ENCODE peak calls at places on chromosome 12, in ten cellular contexts. D is CD4-positive, alpha-beta T cell; F is midbrain; I is iPS DF 6.9; P is effector memory CD4-positive, alpha-beta T cell; S is HS-27A; Q is endothelial cell; Y is amniotic stem cell; X is NCI-H1436; T is HepG2. A is an unnamed sample.
A peak's percentile ranks its signal among the peaks of the same experiment; 100 is the strongest.

GRCh38 chr12:39071611-39072010 is 166.2 kb upstream of the CPNE8 start:
- DNase-seq in D (no peak), F (no peak), I (no peak), P (no peak), S (no peak), Q (no peak), Y (no peak), X (no peak), T (no peak), A (no peak)

GRCh38 chr12:124412646-124413015 is 117.7 kb downstream of the RFLNA start:
- DNase-seq in D (no peak), F (no peak), I (no peak), P (no peak), S (no peak), Q (no peak), Y (no peak), X (no peak), T (no peak), A (no peak)

GRCh38 chr12:74794522-74794921 is 256.9 kb downstream of the ATXN7L3B start:
- DNase-seq in D (no peak), F (no peak), I (no peak), P (no peak), S (no peak), Q (no peak), Y (no peak), X (no peak), T (no peak), A (peak; percentile 17)

GRCh38 chr12:110403146-110403974 is at the start of gene ANAPC7:
- DNase-seq in D (peak; percentile 84), F (peak; percentile 90), I (peak; percentile 64), P (peak; percentile 86), S (peak; percentile 79), Q (peak; percentile 89), Y (peak; percentile 79), X (peak; percentile 91), T (peak; percentile 85), A (peak; percentile 86)

GRCh38 chr12:85951823-85952222 is 77.7 kb downstream of the NTS start:
- DNase-seq in D (no peak), F (no peak), I (no peak), P (no peak), S (no peak), Q (no peak), Y (no peak), X (peak; percentile 3), T (no peak), A (peak; percentile 22)

GRCh38 chr12:22396253-22396652 is 61.7 kb upstream of the ST8SIA1 start:
- DNase-seq in D (no peak), F (no peak), I (no peak), P (peak; percentile 22), S (no peak), Q (no peak), Y (no peak), X (no peak), T (no peak), A (no peak)

GRCh38 chr12:57614178-57614947 is 3.1 kb downstream of the ARHGEF25 start:
- DNase-seq in D (no peak), F (no peak), I (no peak), P (no peak), S (no peak), Q (no peak), Y (no peak), X (no peak), T (no peak), A (no peak)

GRCh38 chr12:10716704-10717315 is 6.3 kb downstream of the YBX3 start:
- DNase-seq in D (no peak), F (peak; percentile 9), I (no peak), P (no peak), S (peak; percentile 76), Q (peak; percentile 58), Y (peak; percentile 80), X (no peak), T (no peak), A (peak; percentile 96)

GRCh38 chr12:65200007-65200665 is 30.8 kb downstream of the LEMD3 start:
- DNase-seq in D (no peak), F (no peak), I (no peak), P (no peak), S (no peak), Q (no peak), Y (no peak), X (no peak), T (no peak), A (peak; percentile 14)

GRCh38 chr12:95118788-95119179 is 45.4 kb upstream of the NR2C1 start:
- DNase-seq in D (no peak), F (no peak), I (no peak), P (no peak), S (no peak), Q (no peak), Y (no peak), X (no peak), T (no peak), A (peak; percentile 26)

GRCh38 chr12:93098077-93098476 is 169.0 kb upstream of the EEA1 start:
- DNase-seq in D (peak; percentile 64), F (peak; percentile 16), I (no peak), P (peak; percentile 50), S (no peak), Q (peak; percentile 59), Y (no peak), X (peak; percentile 26), T (no peak), A (peak; percentile 44)

GRCh38 chr12:91833780-91834359 is 311.8 kb downstream of the BTG1 start:
- DNase-seq in D (no peak), F (peak; percentile 4), I (no peak), P (no peak), S (no peak), Q (no peak), Y (no peak), X (no peak), T (no peak), A (no peak)

GRCh38 chr12:118581396-118581795 is 205.0 kb downstream of the SUDS3 start:
- DNase-seq in D (no peak), F (no peak), I (no peak), P (no peak), S (no peak), Q (no peak), Y (no peak), X (no peak), T (no peak), A (no peak)

GRCh38 chr12:105084251-105085250 is at the start of gene ALDH1L2:
- DNase-seq in D (peak; percentile 42), F (peak; percentile 65), I (no peak), P (peak; percentile 36), S (peak; percentile 36), Q (peak; percentile 72), Y (peak; percentile 58), X (peak; percentile 28), T (peak; percentile 15), A (peak; percentile 73)

GRCh38 chr12:56487448-56488040 is 417 bp downstream of the GLS2 start:
- DNase-seq in D (peak; percentile 46), F (no peak), I (no peak), P (peak; percentile 4), S (no peak), Q (peak; percentile 23), Y (no peak), X (peak; percentile 17), T (peak; percentile 32), A (no peak)

GRCh38 chr12:16526693-16527092 is 79.3 kb downstream of the LMO3 start:
- DNase-seq in D (no peak), F (no peak), I (no peak), P (no peak), S (peak; percentile 75), Q (no peak), Y (no peak), X (no peak), T (no peak), A (peak; percentile 25)

GRCh38 chr12:6823161-6824084 is 1.8 kb downstream of the GPR162 start:
- DNase-seq in D (no peak), F (no peak), I (no peak), P (no peak), S (no peak), Q (no peak), Y (no peak), X (no peak), T (no peak), A (peak; percentile 12)